ENCODE peak calls at places on chromosomes 5 and 9, in six cellular contexts. D, O, C, U, S and G are unnamed samples.

GRCh38 chr5:33337621-33337960 is 103.2 kb upstream of the TARS1 start:
- DNase-seq in D (peak), O (no peak), C (no peak), U (no peak), S (no peak), G (no peak)

GRCh38 chr9:18543406-18543965 is 69.5 kb downstream of the ADAMTSL1 start:
- DNase-seq in D (no peak), O (no peak), C (no peak), U (no peak), S (peak), G (no peak)

GRCh38 chr9:120876842-120877240 is at the start of gene PHF19:
- DNase-seq in D (no peak), O (no peak), C (no peak), U (peak), S (peak), G (no peak)

GRCh38 chr5:116402235-116402634 is 172.4 kb downstream of the SEMA6A start:
- DNase-seq in D (no peak), O (peak), C (no peak), U (no peak), S (no peak), G (no peak)

GRCh38 chr5:177471610-177472356 is 1.7 kb downstream of the DBN1 start:
- DNase-seq in D (no peak), O (no peak), C (no peak), U (no peak), S (peak), G (no peak)

GRCh38 chr5:172145870-172146747 is 41.9 kb downstream of the STK10 start:
- DNase-seq in D (peak), O (no peak), C (no peak), U (no peak), S (no peak), G (peak)

GRCh38 chr5:41270423-41271251 is 57.3 kb upstream of the C6 start:
- DNase-seq in D (peak), O (peak), C (no peak), U (no peak), S (peak), G (peak)

GRCh38 chr9:93210324-93210973 is 26.5 kb downstream of the WNK2 start:
- DNase-seq in D (no peak), O (no peak), C (no peak), U (no peak), S (no peak), G (no peak)

GRCh38 chr5:96961053-96961452 is 25.2 kb downstream of the LNPEP start:
- DNase-seq in D (no peak), O (no peak), C (no peak), U (no peak), S (no peak), G (no peak)

GRCh38 chr9:31519011-31519410 is 865.4 kb upstream of the ACO1 start:
- DNase-seq in D (no peak), O (no peak), C (no peak), U (no peak), S (no peak), G (no peak)

GRCh38 chr9:81430727-81431126 is 258.6 kb downstream of the TLE1 start:
- DNase-seq in D (no peak), O (no peak), C (no peak), U (no peak), S (peak), G (no peak)

GRCh38 chr9:89549031-89549644 is 51.2 kb upstream of the SEMA4D start:
- DNase-seq in D (peak), O (peak), C (peak), U (peak), S (peak), G (peak)